ENCODE peak calls at places on chromosomes 2 and 18, in five cellular contexts. J is left colon, C is T-helper 1 cell, L is body of pancreas, P is GM20000. O is an unnamed sample.

GRCh38 chr2:69227717-69228116 is 159.3 kb downstream of the GFPT1 start:
- DNase-seq in P (no peak), J (peak; percentile 51), C (no peak), L (no peak), O (peak; percentile 56)

GRCh38 chr2:31337860-31338259 is 76.7 kb downstream of the XDH start:
- DNase-seq in L (no peak), J (no peak), P (no peak), C (no peak), O (no peak)

GRCh38 chr2:113178891-113179290 is 5.1 kb downstream of the PSD4 start:
- DNase-seq in P (no peak), J (no peak), L (no peak), C (no peak), O (no peak)

GRCh38 chr2:2452961-2453360 is 121.9 kb upstream of the MYT1L start:
- DNase-seq in L (no peak), J (no peak), P (no peak), C (no peak), O (no peak)

GRCh38 chr2:9030190-9030589 is 26.7 kb upstream of the MBOAT2 start:
- DNase-seq in P (no peak), C (no peak), J (no peak), L (no peak), O (no peak)

GRCh38 chr2:120596990-120597594 is 138.6 kb upstream of the GLI2 start:
- DNase-seq in C (no peak), P (no peak), L (peak; percentile 55), J (no peak), O (no peak)

GRCh38 chr18:2827076-2827475 is 19.7 kb upstream of the EMILIN2 start:
- DNase-seq in P (no peak), C (no peak), J (no peak), L (no peak), O (no peak)

GRCh38 chr2:146844226-146844990 is 1000.4 kb upstream of the ACVR2A start:
- DNase-seq in L (no peak), P (no peak), C (no peak), J (no peak), O (no peak)

GRCh38 chr2:105454801-105455485 is 56.1 kb upstream of the FHL2 start:
- DNase-seq in L (peak; percentile 52), J (peak; percentile 62), C (no peak), P (no peak), O (peak; percentile 58)

GRCh38 chr2:11187083-11187619 is 31.9 kb downstream of the SLC66A3 start:
- DNase-seq in P (no peak), C (no peak), J (no peak), L (no peak), O (no peak)

GRCh38 chr2:120653026-120653425 is 82.6 kb upstream of the GLI2 start:
- DNase-seq in C (no peak), J (no peak), P (no peak), L (no peak), O (no peak)

GRCh38 chr2:35973132-35973736 is 382.3 kb upstream of the CRIM1 start:
- DNase-seq in C (no peak), P (peak; percentile 6), J (no peak), L (peak; percentile 19), O (no peak)

GRCh38 chr2:109647636-109648035 is 33.5 kb downstream of the SOWAHC start:
- DNase-seq in L (no peak), P (no peak), C (no peak), J (no peak), O (no peak)

GRCh38 chr2:9656270-9656766 is 25.5 kb upstream of the YWHAQ start:
- DNase-seq in L (no peak), J (no peak), P (peak; percentile 82), C (no peak), O (no peak)

GRCh38 chr2:57460875-57461274 is 585.7 kb upstream of the VRK2 start:
- DNase-seq in L (no peak), J (no peak), C (no peak), P (no peak), O (no peak)

GRCh38 chr2:74291891-74292621 is 51.2 kb downstream of the SLC4A5 start:
- DNase-seq in L (no peak), C (no peak), P (no peak), J (no peak), O (no peak)

GRCh38 chr2:65021709-65022108 is 32.5 kb downstream of the SLC1A4 start:
- DNase-seq in P (no peak), C (no peak), L (no peak), J (no peak), O (no peak)

GRCh38 chr2:147214900-147215299 is 629.9 kb upstream of the ACVR2A start:
- DNase-seq in L (no peak), J (no peak), P (no peak), C (no peak), O (no peak)

GRCh38 chr2:223993634-223994232 is 36.5 kb downstream of the MRPL44 start:
- DNase-seq in P (peak; percentile 66), L (peak; percentile 79), C (peak; percentile 35), J (peak; percentile 50), O (peak; percentile 78)

GRCh38 chr2:195495966-195496365 is 161.1 kb upstream of the SLC39A10 start:
- DNase-seq in L (no peak), P (no peak), C (no peak), J (no peak), O (no peak)

GRCh38 chr2:128327180-128327964 is 8.7 kb upstream of the HS6ST1 start:
- DNase-seq in P (no peak), J (no peak), C (no peak), L (no peak), O (no peak)

GRCh38 chr2:54597153-54597827 is 126.2 kb upstream of the EML6 start:
- DNase-seq in J (peak; percentile 69), P (no peak), L (peak; percentile 76), C (no peak), O (peak; percentile 79)

GRCh38 chr2:150513647-150514046 is 26.2 kb upstream of the RND3 start:
- DNase-seq in J (no peak), L (no peak), P (no peak), C (no peak), O (no peak)

GRCh38 chr18:41714872-41715271 is 240.2 kb upstream of the PIK3C3 start:
- DNase-seq in J (no peak), C (no peak), L (no peak), P (no peak), O (no peak)

GRCh38 chr2:207487650-207488315 is 42.0 kb upstream of the CREB1 start:
- DNase-seq in J (no peak), C (no peak), P (no peak), L (no peak), O (no peak)

GRCh38 chr2:238022594-238023157 is 38.1 kb upstream of the SCLY start:
- DNase-seq in L (no peak), C (no peak), J (no peak), P (no peak), O (peak; percentile 9)

GRCh38 chr2:50558182-50558581 is 473.8 kb downstream of the NRXN1 start:
- DNase-seq in P (no peak), J (no peak), L (no peak), C (no peak), O (no peak)

GRCh38 chr2:224925066-224925821 is 117.0 kb downstream of the DOCK10 start:
- DNase-seq in J (no peak), P (no peak), L (no peak), C (no peak), O (no peak)

GRCh38 chr2:165402142-165402541 is 67.4 kb upstream of the CSRNP3 start:
- DNase-seq in P (no peak), J (no peak), C (no peak), L (no peak), O (no peak)

GRCh38 chr2:170716851-170717598 is 1.9 kb downstream of the SP5 start:
- DNase-seq in L (peak; percentile 37), C (no peak), J (peak; percentile 36), P (peak; percentile 75), O (peak; percentile 41)

GRCh38 chr18:48295586-48296311 is 113.4 kb downstream of the ZBTB7C start:
- DNase-seq in C (no peak), P (no peak), J (no peak), L (no peak), O (no peak)

GRCh38 chr2:234291765-234292204 is 205.1 kb downstream of the ARL4C start:
- DNase-seq in C (peak; percentile 21), L (peak; percentile 79), J (peak; percentile 53), P (no peak), O (peak; percentile 46)

GRCh38 chr2:188808921-188809320 is 165.3 kb upstream of the COL3A1 start:
- DNase-seq in L (no peak), P (no peak), J (no peak), C (no peak), O (no peak)

GRCh38 chr2:112754562-112754961 is 9.8 kb downstream of the CKAP2L start:
- DNase-seq in L (no peak), J (no peak), C (no peak), P (no peak), O (no peak)

GRCh38 chr2:27903649-27904544 is 13.4 kb downstream of the BABAM2 start:
- DNase-seq in P (no peak), L (no peak), C (no peak), J (no peak), O (no peak)

GRCh38 chr2:229089806-229090205 is 181.3 kb downstream of the PID1 start:
- DNase-seq in J (no peak), L (no peak), C (no peak), P (no peak), O (no peak)

GRCh38 chr2:101501443-101501842 is 26.5 kb upstream of the RFX8 start:
- DNase-seq in P (no peak), J (no peak), C (no peak), L (no peak), O (no peak)

GRCh38 chr2:44715671-44716077 is 225.8 kb upstream of the SIX3 start:
- DNase-seq in J (no peak), C (no peak), L (no peak), P (no peak), O (no peak)

GRCh38 chr2:121634354-121635307 is 14.6 kb downstream of the CLASP1 start:
- DNase-seq in P (no peak), J (no peak), L (no peak), C (no peak), O (no peak)